ENCODE peak calls at places on chromosome 10, in seven cellular contexts. T is HCT116, Z is psoas muscle, W is hepatocyte, D is left ventricle myocardium inferior, P is mammary epithelial cell, F is GM23248. O is an unnamed sample. For H3K9me3, the result is how much of the 10 kb centered on the place peaks cover.

GRCh38 chr10:110852255-110852896 is 19.4 kb upstream of the PDCD4 start:
- DNase-seq in T (peak), Z (no peak), W (peak), D (no peak), P (peak), F (peak), O (no peak)

GRCh38 chr10:29955308-29955935 is 104.0 kb downstream of the JCAD start:
- DNase-seq in T (no peak), Z (no peak), W (no peak), D (no peak), P (peak), F (no peak), O (no peak)

GRCh38 chr10:62264702-62265436 is 3.8 kb downstream of the RTKN2 start:
- DNase-seq in T (peak), Z (no peak), W (peak), D (no peak), P (peak), F (peak), O (no peak)

GRCh38 chr10:89653410-89653828 is 8.4 kb upstream of the PANK1 start:
- DNase-seq in T (no peak), Z (no peak), W (no peak), D (no peak), P (peak), F (no peak), O (no peak)

GRCh38 chr10:48309711-48310226 is 3.3 kb downstream of the MAPK8 start:
- DNase-seq in T (peak), Z (no peak), W (peak), D (no peak), P (peak), F (peak), O (no peak)

GRCh38 chr10:48430402-48430993 is 124.0 kb downstream of the MAPK8 start:
- DNase-seq in T (no peak), Z (no peak), W (no peak), D (no peak), P (no peak), F (no peak), O (no peak)

GRCh38 chr10:102646610-102647432 is 2.5 kb downstream of the TRIM8 start:
- DNase-seq in T (peak), Z (peak), W (peak), D (no peak), P (no peak), F (peak), O (peak)

GRCh38 chr10:52533986-52534385 is 219.9 kb downstream of the DKK1 start:
- DNase-seq in T (no peak), Z (no peak), W (no peak), D (no peak), P (peak), F (no peak), O (no peak)

GRCh38 chr10:125103466-125104377 is 56.6 kb downstream of the CTBP2 start:
- DNase-seq in T (no peak), Z (no peak), W (no peak), D (no peak), P (no peak), F (no peak), O (no peak)

GRCh38 chr10:113718974-113719822 is 32.3 kb upstream of the PLEKHS1 start:
- DNase-seq in T (no peak), Z (no peak), W (no peak), D (no peak), P (no peak), F (no peak), O (no peak)

GRCh38 chr10:77237120-77237519 is 400.5 kb downstream of the KCNMA1 start:
- DNase-seq in T (no peak), Z (no peak), W (no peak), D (no peak), P (no peak), F (no peak), O (no peak)

GRCh38 chr10:97583476-97583875 is 713 bp upstream of the HOGA1 start:
- DNase-seq in T (no peak), Z (no peak), W (no peak), D (no peak), P (no peak), F (no peak), O (no peak)

GRCh38 chr10:110076559-110077318 is 69.0 kb downstream of the ADD3 start:
- DNase-seq in T (peak), Z (peak), W (peak), D (no peak), P (peak), F (peak), O (no peak)

GRCh38 chr10:37634351-37634880 is 223.0 kb downstream of the ZNF248 start:
- DNase-seq in T (no peak), Z (no peak), W (no peak), D (no peak), P (no peak), F (no peak), O (no peak)

GRCh38 chr10:6542999-6543430 is 37.1 kb downstream of the PRKCQ start:
- DNase-seq in T (no peak), Z (no peak), W (no peak), D (no peak), P (no peak), F (no peak), O (peak)

GRCh38 chr10:4086041-4086886 is 301.3 kb upstream of the KLF6 start:
- DNase-seq in T (no peak), Z (no peak), W (no peak), D (no peak), P (no peak), F (no peak), O (no peak)

GRCh38 chr10:16816830-16817124 is 447 bp downstream of the RSU1 start:
- DNase-seq in T (no peak), Z (no peak), W (no peak), D (no peak), P (no peak), F (peak), O (no peak)

GRCh38 chr10:112875474-112876267 is 74.4 kb upstream of the TCF7L2 start:
- DNase-seq in T (no peak), Z (no peak), W (peak), D (no peak), P (peak), F (peak), O (no peak)

GRCh38 chr10:92593553-92594046 is 670 bp downstream of the KIF11 start:
- DNase-seq in T (no peak), Z (no peak), W (no peak), D (no peak), P (peak), F (no peak), O (no peak)

GRCh38 chr10:3924344-3924743 is 139.3 kb upstream of the KLF6 start:
- DNase-seq in T (no peak), Z (no peak), W (no peak), D (no peak), P (peak), F (peak), O (no peak)

GRCh38 chr10:62747195-62747594 is 57.3 kb upstream of the ADO start:
- DNase-seq in T (no peak), Z (no peak), W (no peak), D (no peak), P (no peak), F (no peak), O (no peak)

GRCh38 chr10:70232859-70233108 is 445 bp downstream of the PPA1 start:
- DNase-seq in T (no peak), Z (no peak), W (no peak), D (no peak), P (no peak), F (no peak), O (no peak)

GRCh38 chr10:3468919-3469638 is 296.5 kb upstream of the PITRM1 start:
- DNase-seq in T (peak), Z (peak), W (peak), D (peak), P (peak), F (peak), O (no peak)

GRCh38 chr10:61899997-61900828 is 1.3 kb upstream of the ARID5B start:
- DNase-seq in T (no peak), Z (peak), W (peak), D (peak), P (peak), F (peak), O (peak)

GRCh38 chr10:122143238-122143841 is 127.8 kb upstream of the BTBD16 start:
- DNase-seq in T (no peak), Z (no peak), W (no peak), D (no peak), P (peak), F (no peak), O (no peak)

GRCh38 chr10:97743169-97743945 is 6.4 kb downstream of the ZFYVE27 start:
- DNase-seq in T (no peak), Z (no peak), W (no peak), D (no peak), P (peak), F (no peak), O (no peak)

GRCh38 chr10:130957423-130957822 is 354.1 kb downstream of the TCERG1L start:
- DNase-seq in T (no peak), Z (no peak), W (no peak), D (no peak), P (no peak), F (no peak), O (no peak)

GRCh38 chr10:59682986-59683937 is 26.4 kb downstream of the SLC16A9 start:
- DNase-seq in T (no peak), Z (no peak), W (no peak), D (no peak), P (peak), F (no peak), O (no peak)

GRCh38 chr10:31129261-31129660 is 97.6 kb upstream of the ZNF438 start:
- DNase-seq in T (no peak), Z (peak), W (peak), D (no peak), P (no peak), F (peak), O (no peak)

GRCh38 chr10:7410306-7410799 is 481 bp downstream of the SFMBT2 start:
- DNase-seq in T (no peak), Z (peak), W (peak), D (peak), P (no peak), F (peak), O (peak)

GRCh38 chr10:3094565-3095168 is 27.3 kb downstream of the PFKP start:
- DNase-seq in T (no peak), Z (no peak), W (no peak), D (no peak), P (no peak), F (no peak), O (no peak)

DNA sequence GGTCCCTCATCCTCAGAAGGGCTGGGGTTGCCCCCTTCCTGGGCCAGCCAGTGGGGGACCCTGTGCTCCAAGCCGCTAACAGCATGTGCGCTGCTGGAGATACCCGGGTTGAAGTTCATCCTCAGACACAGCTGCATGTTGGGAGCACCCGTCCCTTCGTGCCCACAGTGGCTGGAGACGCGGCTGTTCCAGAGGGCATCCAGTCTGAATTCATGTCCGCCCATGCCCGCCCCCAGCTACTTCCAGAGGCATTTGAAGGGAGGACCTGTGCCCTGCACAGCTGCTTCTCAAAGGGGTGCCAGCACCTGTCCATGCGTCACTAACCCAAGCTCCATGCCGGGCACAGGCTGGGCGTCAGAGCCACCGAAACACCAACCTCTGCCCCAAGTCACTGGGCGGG is 68.1 kb upstream of the ADGRA1 start:
- DNase-seq in T (no peak), Z (no peak), W (no peak), D (no peak), P (no peak), F (no peak), O (no peak)
- H3K9me3 ChIP-seq in T (under half), Z (under half), W (under half), D (under half), P (half or more), F (under half), O (under half)

DNA sequence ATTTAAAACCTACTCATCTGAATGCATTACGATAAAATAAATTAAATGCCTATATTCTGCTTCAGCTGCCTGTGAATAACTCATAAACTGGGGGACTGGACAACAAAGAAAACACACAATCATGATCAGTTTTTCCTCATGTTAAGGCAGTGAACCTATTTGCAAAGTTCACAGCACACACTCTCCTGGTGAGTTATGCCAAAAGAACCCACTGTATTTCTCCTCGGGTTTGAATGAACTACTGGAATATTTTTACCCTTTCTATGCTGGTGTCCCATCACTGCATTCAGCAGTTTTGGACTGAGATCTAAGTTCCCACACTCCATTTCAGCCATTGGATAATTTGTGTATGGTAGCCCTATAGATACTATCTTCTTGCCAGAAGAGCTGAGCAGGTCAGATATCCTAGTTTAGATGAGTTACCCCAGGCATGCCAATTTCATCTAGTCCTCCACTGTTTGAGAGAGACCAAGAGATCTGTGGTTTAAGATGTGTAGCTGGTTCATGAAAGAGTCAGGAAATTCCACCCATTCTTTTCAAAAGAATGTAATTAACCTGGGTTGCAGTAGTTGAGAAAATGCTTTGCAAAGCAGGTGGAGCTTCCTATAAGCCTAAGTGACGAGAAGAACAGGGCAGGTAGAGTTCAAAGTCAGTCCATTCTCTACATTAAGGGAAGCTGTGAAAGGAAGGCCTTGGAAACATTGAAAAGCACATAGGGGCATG is 101.7 kb downstream of the PLXDC2 start:
- DNase-seq in T (no peak), Z (no peak), W (no peak), D (no peak), P (peak), F (no peak), O (no peak)
- H3K9me3 ChIP-seq in T (under half), Z (under half), W (under half), D (under half), P (under half), F (under half), O (under half)

DNA sequence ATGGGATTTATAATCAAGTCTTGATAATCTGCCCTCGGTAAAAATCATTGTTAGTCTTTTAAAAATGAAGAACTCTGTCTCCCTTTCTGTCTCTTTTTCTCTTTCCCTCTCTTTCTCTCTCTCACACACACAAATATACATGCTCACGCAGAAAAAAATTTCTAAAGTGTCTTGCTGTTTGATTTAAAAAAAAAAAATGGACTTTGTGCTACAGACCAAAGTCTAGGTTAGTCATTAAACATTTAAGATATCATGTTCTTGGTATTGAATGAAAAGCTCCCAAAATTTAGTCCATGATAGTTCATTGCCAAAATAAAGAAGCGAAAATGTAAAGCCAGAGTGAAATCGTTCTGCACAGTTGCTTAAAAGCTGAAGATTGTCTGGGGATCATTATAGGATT is 665.8 kb downstream of the SORCS1 start:
- DNase-seq in T (no peak), Z (no peak), W (no peak), D (no peak), P (no peak), F (no peak), O (no peak)
- H3K9me3 ChIP-seq in T (under half), Z (under half), W (under half), D (under half), P (under half), F (under half), O (under half)

GRCh38 chr10:94402204-94403033 is at the start of gene TBC1D12:
- DNase-seq in T (peak), Z (peak), W (peak), D (peak), P (peak), F (peak), O (peak)
- H3K9me3 ChIP-seq in T (under half), Z (under half), W (under half), D (under half), P (under half), F (under half), O (under half)

DNA sequence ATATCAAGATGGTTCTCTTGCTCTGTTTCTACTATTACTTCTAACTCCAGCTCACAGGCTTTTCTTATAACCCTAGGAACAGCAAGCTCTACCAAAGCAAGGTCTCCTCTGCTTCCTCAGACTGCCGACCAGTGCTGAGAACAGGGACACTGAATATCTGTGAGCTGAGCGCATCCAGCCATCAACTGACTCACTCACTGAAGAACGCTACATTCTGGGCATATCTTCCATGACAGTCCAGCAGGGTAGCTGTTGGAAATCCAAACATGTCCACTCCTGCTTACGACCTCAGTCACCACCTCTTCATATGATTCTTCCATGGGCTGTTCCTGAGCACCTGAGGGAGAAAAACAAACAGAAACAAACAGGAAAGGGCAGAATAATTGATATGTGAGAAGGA is 2.8 kb downstream of the ZNF32 start:
- DNase-seq in T (no peak), Z (no peak), W (no peak), D (no peak), P (no peak), F (no peak), O (no peak)
- H3K9me3 ChIP-seq in T (under half), Z (half or more), W (half or more), D (half or more), P (under half), F (under half), O (under half)

DNA sequence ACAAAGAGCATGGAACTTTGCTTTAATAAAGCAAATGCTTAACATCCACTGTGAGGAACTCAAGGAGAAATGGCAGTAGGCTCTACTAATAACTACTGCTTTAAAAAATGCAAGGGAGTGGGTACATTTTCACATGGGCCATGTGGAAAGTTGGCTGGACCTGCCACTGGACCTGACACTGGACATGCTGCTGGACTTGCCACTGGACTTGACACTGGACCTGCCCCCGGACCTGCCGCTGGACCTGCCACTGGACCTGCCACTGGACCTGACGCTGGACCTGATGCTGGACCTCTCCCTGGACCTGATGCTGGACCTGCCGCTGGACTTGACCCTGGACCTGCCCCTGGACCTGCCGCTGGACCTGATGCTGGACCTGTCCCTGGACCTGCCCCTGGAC is 32.6 kb downstream of the DIP2C start:
- DNase-seq in T (no peak), Z (no peak), W (no peak), D (no peak), P (no peak), F (no peak), O (no peak)
- H3K9me3 ChIP-seq in T (under half), Z (under half), W (under half), D (under half), P (under half), F (under half), O (under half)

GRCh38 chr10:28137907-28138880 is 139.3 kb upstream of the ODAD2 start:
- DNase-seq in T (peak), Z (no peak), W (no peak), D (no peak), P (peak), F (peak), O (no peak)

GRCh38 chr10:28130267-28130666 is 131.4 kb upstream of the ODAD2 start:
- DNase-seq in T (no peak), Z (no peak), W (no peak), D (no peak), P (peak), F (peak), O (no peak)

GRCh38 chr10:28139138-28139537 is 140.3 kb upstream of the ODAD2 start:
- DNase-seq in T (peak), Z (no peak), W (no peak), D (no peak), P (peak), F (peak), O (no peak)

DNA sequence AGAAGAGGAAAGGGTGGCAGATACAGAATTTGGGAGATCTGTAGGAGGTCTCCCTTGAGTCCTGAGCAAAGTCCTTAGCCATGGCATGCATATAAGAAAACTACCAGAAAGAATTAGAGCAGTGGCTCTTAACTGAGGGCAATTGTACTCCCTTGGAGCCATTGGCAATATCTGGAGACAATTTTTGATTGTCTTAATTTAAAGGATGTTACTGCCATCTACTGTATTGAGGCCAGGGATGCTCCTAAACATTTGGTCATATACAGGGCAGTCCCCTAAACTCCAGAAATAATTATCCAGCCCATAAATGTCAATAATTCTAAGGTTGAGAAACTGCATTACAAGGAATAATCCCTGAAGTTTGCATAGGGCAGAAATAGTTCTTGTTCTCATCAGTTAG is 136.4 kb upstream of the ODAD2 start:
- DNase-seq in T (no peak), Z (no peak), W (no peak), D (no peak), P (no peak), F (peak), O (no peak)
- H3K9me3 ChIP-seq in T (under half), Z (under half), W (under half), D (under half), P (under half), F (under half), O (under half)